ENCODE peak calls at places on chromosome X, in ten cellular contexts. Q is aorta; N is A549; B is HepG2; Z is lung; C is right cardiac atrium; W is bronchial epithelial cell; V is fibroblast of mammary gland; H is CD4-positive, alpha-beta memory T cell; P is endothelial cell of umbilical vein. T is an unnamed sample.

GRCh38 chrX:66601522-66601921 is 37.4 kb downstream of the EDA2R start:
- DNase-seq in Q (no peak), N (no peak), B (no peak), Z (no peak), C (no peak), W (no peak), V (no peak), H (no peak), P (no peak), T (no peak)

GRCh38 chrX:13899607-13900006 is 82.7 kb upstream of the GPM6B start:
- DNase-seq in Q (no peak), N (no peak), B (no peak), Z (no peak), C (no peak), W (peak; percentile 95), V (peak; percentile 99), H (no peak), P (peak; percentile 15), T (no peak)

GRCh38 chrX:86348669-86349068 is 200.4 kb downstream of the DACH2 start:
- DNase-seq in Q (no peak), N (no peak), B (peak; percentile 10), Z (no peak), C (no peak), W (no peak), V (no peak), H (no peak), P (no peak), T (peak; percentile 2)

GRCh38 chrX:154024271-154024670 is 4.6 kb upstream of the IRAK1 start:
- DNase-seq in Q (no peak), N (no peak), B (no peak), Z (no peak), C (no peak), W (no peak), V (no peak), H (no peak), P (no peak), T (no peak)

GRCh38 chrX:4547218-4547836 is 833.9 kb upstream of the PRKX start:
- DNase-seq in Q (peak; percentile 70), N (peak; percentile 4), B (peak; percentile 8), Z (peak; percentile 47), C (peak; percentile 16), W (peak; percentile 16), V (peak; percentile 49), H (no peak), P (peak; percentile 10), T (peak; percentile 26)

GRCh38 chrX:150200820-150201287 is 162.3 kb upstream of the MAMLD1 start:
- DNase-seq in Q (peak; percentile 81), N (peak; percentile 93), B (peak; percentile 54), Z (peak; percentile 48), C (peak; percentile 73), W (peak; percentile 96), V (peak; percentile 99), H (no peak), P (peak; percentile 73), T (no peak)

GRCh38 chrX:53435997-53436396 is 1.8 kb upstream of the HSD17B10 start:
- DNase-seq in Q (no peak), N (peak; percentile 70), B (peak; percentile 52), Z (peak; percentile 65), C (peak; percentile 31), W (peak; percentile 53), V (peak; percentile 71), H (peak; percentile 62), P (peak; percentile 48), T (peak; percentile 63)

GRCh38 chrX:39157796-39158195 is 356.5 kb downstream of the MID1IP1 start:
- DNase-seq in Q (no peak), N (no peak), B (no peak), Z (no peak), C (no peak), W (no peak), V (no peak), H (no peak), P (no peak), T (no peak)

GRCh38 chrX:134753185-134754008 is 95.1 kb upstream of the PLAC1 start:
- DNase-seq in Q (no peak), N (peak; percentile 29), B (peak; percentile 1), Z (no peak), C (no peak), W (peak; percentile 30), V (peak; percentile 75), H (no peak), P (peak; percentile 53), T (no peak)

GRCh38 chrX:107565916-107566602 is 62.3 kb upstream of the PRPS1 start:
- DNase-seq in Q (no peak), N (peak; percentile 28), B (peak; percentile 15), Z (no peak), C (no peak), W (peak; percentile 64), V (peak; percentile 52), H (no peak), P (peak; percentile 52), T (peak; percentile 9)

DNA sequence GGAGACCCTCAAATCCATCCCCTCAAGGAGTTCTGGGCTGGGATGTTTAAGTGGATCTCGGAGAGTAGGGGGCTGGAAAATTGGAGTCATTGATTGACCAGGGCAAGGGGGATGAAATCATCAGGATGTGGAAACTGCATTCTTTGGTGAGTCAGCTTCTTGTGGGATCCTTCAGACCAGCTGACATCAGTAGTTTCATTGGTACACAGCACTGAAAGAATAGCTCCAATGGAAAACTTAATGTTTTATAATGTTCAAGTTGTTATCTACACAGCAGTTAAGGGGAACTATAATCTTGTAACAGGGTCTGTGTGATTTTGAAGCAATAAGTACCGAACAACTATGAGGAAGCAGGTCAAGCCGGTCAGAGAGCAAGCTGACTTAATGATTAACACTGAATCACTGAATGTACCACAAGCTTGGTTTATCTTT is 506.1 kb downstream of the RPA4 start:
- DNase-seq in Q (no peak), N (no peak), B (no peak), Z (no peak), C (no peak), W (peak; percentile 75), V (peak; percentile 88), H (no peak), P (peak; percentile 73), T (no peak)
- H3K4me3 ChIP-seq in Q (no peak overlapping the region), N (no peak overlapping the region), B (no peak overlapping the region), Z (no peak overlapping the region), C (no peak overlapping the region), W (no peak overlapping the region), V (no peak overlapping the region), H (no peak overlapping the region), P (no peak overlapping the region), T (no peak overlapping the region)

DNA sequence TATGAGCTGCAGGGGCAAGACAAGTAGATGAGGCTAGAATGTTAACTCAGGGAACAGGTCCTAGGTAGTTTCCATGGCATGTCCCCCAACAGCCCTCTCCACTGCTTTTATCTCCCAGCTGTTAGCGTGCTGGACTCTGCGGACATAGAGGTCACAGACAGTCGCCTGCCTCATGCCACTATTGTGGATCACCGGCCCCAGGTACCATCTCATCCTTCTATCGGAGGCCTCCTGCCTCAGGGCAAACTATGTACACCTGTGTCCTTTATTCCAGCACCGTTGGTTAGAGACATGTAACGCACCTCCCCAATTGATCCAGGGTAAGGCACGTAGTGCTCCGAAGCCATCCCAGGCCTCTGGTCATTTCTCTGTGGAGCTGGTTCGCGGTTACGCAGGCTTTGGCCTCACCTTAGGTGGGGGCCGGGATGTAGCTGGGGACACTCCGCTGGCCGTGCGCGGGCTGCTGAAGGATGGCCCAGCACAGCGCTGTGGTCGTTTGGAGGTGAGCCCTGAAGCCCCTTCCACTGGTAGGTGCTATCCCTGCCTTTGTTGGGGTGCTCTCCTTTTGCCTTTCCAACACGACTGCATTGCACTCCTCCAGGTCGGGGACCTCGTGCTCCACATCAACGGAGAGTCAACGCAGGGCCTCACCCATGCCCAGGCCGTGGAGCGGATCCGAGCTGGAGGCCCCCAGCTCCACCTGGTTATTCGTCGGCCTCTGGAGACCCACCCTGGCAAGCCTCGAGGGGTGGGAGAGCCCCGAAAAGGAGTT is 2.2 kb downstream of the MAGIX start:
- DNase-seq in Q (peak; percentile 72), N (no peak), B (no peak), Z (no peak), C (no peak), W (no peak), V (no peak), H (no peak), P (no peak), T (no peak)
- H3K4me3 ChIP-seq in Q (no peak overlapping the region), N (no peak overlapping the region), B (no peak overlapping the region), Z (no peak overlapping the region), C (no peak overlapping the region), W (no peak overlapping the region), V (no peak overlapping the region), H (no peak overlapping the region), P (no peak overlapping the region), T (no peak overlapping the region)

DNA sequence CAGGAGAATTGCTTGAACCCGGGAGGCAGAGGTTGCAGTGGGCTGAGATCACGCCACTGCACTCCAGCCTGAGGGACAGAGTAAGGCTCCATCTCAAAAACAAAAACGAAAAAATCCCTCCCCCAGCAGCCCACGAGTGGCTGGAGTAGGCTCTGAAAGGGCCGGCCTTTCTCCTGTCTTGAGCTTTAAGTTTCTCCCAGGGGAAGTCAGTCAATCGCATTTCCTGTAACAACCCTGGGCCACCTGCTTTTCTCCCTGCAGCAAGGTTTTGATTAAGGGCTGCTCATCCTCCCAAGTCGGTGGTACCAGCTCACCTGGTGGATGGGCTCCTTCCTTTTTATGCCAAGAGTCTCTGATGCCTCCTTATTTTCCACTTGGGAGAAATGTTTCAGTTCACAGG is 2.0 kb upstream of the NYX start:
- DNase-seq in Q (no peak), N (no peak), B (no peak), Z (no peak), C (no peak), W (no peak), V (no peak), H (no peak), P (no peak), T (no peak)
- H3K4me3 ChIP-seq in Q (no peak overlapping the region), N (no peak overlapping the region), B (no peak overlapping the region), Z (no peak overlapping the region), C (no peak overlapping the region), W (no peak overlapping the region), V (no peak overlapping the region), H (no peak overlapping the region), P (no peak overlapping the region), T (no peak overlapping the region)

GRCh38 chrX:3206314-3206713 is 140.1 kb downstream of the MXRA5 start:
- DNase-seq in Q (no peak), N (no peak), B (no peak), Z (no peak), C (no peak), W (no peak), V (no peak), H (no peak), P (no peak), T (no peak)
- H3K4me3 ChIP-seq in Q (no peak overlapping the region), N (no peak overlapping the region), B (no peak overlapping the region), Z (no peak overlapping the region), C (no peak overlapping the region), W (no peak overlapping the region), V (no peak overlapping the region), H (no peak overlapping the region), P (no peak overlapping the region), T (no peak overlapping the region)